ENCODE peak calls at places on chromosomes 3 and 15, in four cellular contexts. F, R, H and Z are unnamed samples.

GRCh38 chr3:186275436-186275835 is 86.6 kb downstream of the DGKG start:
- DNase-seq in F (no peak), R (no peak), H (no peak), Z (no peak)

GRCh38 chr3:81218023-81218422 is 543.4 kb downstream of the GBE1 start:
- DNase-seq in F (peak), R (peak), H (peak), Z (peak)

GRCh38 chr15:78000089-78000926 is 77.2 kb downstream of the TBC1D2B start:
- DNase-seq in F (peak), R (peak), H (peak), Z (peak)

GRCh38 chr3:61381745-61382392 is 130.6 kb upstream of the FHIT start:
- DNase-seq in F (peak), R (peak), H (peak), Z (peak)

GRCh38 chr3:185152433-185153169 is at the start of gene C3orf70:
- DNase-seq in F (peak), R (peak), H (peak), Z (peak)

GRCh38 chr15:29024681-29025080 is 138.9 kb downstream of the APBA2 start:
- DNase-seq in F (no peak), R (no peak), H (no peak), Z (no peak)

GRCh38 chr15:94412979-94413741 is 181.8 kb downstream of the MCTP2 start:
- DNase-seq in F (no peak), R (peak), H (peak), Z (peak)

GRCh38 chr3:111717601-111718000 is 122.5 kb upstream of the ZBED2 start:
- DNase-seq in F (peak), R (peak), H (peak), Z (peak)

GRCh38 chr15:57500979-57501576 is 90.6 kb upstream of the MYZAP start:
- DNase-seq in F (no peak), R (peak), H (peak), Z (no peak)

GRCh38 chr15:89143503-89144162 is 55.4 kb downstream of the ABHD2 start:
- DNase-seq in F (peak), R (peak), H (peak), Z (no peak)

GRCh38 chr15:99732711-99733267 is 448 bp downstream of the LYSMD4 start:
- DNase-seq in F (peak), R (peak), H (no peak), Z (peak)

GRCh38 chr15:56074866-56075265 is 81.5 kb upstream of the NEDD4 start:
- DNase-seq in F (no peak), R (no peak), H (no peak), Z (no peak)

GRCh38 chr3:179589143-179589542 is 15.3 kb downstream of the MRPL47 start:
- DNase-seq in F (no peak), R (no peak), H (peak), Z (no peak)

GRCh38 chr15:89728254-89728653 is 22.8 kb downstream of the MESP1 start:
- DNase-seq in F (no peak), R (no peak), H (peak), Z (peak)

GRCh38 chr3:189766416-189766815 is 135.2 kb downstream of the TP63 start:
- DNase-seq in F (no peak), R (peak), H (no peak), Z (peak)

GRCh38 chr15:85766007-85766831 is 28.5 kb downstream of the KLHL25 start:
- DNase-seq in F (no peak), R (no peak), H (peak), Z (peak)

GRCh38 chr3:129025691-129026435 is 24.8 kb downstream of the EFCC1 start:
- DNase-seq in F (peak), R (no peak), H (no peak), Z (no peak)

GRCh38 chr15:89371145-89372044 is 36.8 kb upstream of the POLG start:
- DNase-seq in F (no peak), R (no peak), H (peak), Z (no peak)

GRCh38 chr3:107220538-107220937 is 156.7 kb upstream of the CCDC54 start:
- DNase-seq in F (no peak), R (no peak), H (no peak), Z (no peak)

GRCh38 chr3:42063886-42064285 is 27.3 kb upstream of the TRAK1 start:
- DNase-seq in F (peak), R (no peak), H (peak), Z (no peak)

GRCh38 chr3:124272611-124273151 is 280.8 kb upstream of the ROPN1 start:
- DNase-seq in F (no peak), R (peak), H (no peak), Z (no peak)

GRCh38 chr15:25188551-25189101 is 233.8 kb downstream of the SNRPN start:
- DNase-seq in F (no peak), R (no peak), H (no peak), Z (no peak)

GRCh38 chr3:66138336-66139234 is 82.2 kb upstream of the SLC25A26 start:
- DNase-seq in F (peak), R (peak), H (peak), Z (peak)

GRCh38 chr3:69683076-69683806 is 56.0 kb upstream of the MITF start:
- DNase-seq in F (no peak), R (no peak), H (no peak), Z (no peak)

GRCh38 chr3:165753560-165753959 is 83.7 kb downstream of the BCHE start:
- DNase-seq in F (no peak), R (peak), H (no peak), Z (no peak)

GRCh38 chr15:85035980-85036379 is 54.3 kb downstream of the PDE8A start:
- DNase-seq in F (no peak), R (peak), H (no peak), Z (no peak)

GRCh38 chr15:35545825-35546580 is at the start of gene DPH6:
- DNase-seq in F (peak), R (peak), H (peak), Z (peak)

GRCh38 chr3:172560026-172560425 is 36.8 kb upstream of the TNFSF10 start:
- DNase-seq in F (no peak), R (peak), H (no peak), Z (no peak)

GRCh38 chr3:173584834-173585831 is 187.6 kb downstream of the NLGN1 start:
- DNase-seq in F (peak), R (peak), H (peak), Z (peak)

GRCh38 chr15:69003971-69004370 is 10.5 kb upstream of the NOX5 start:
- DNase-seq in F (no peak), R (no peak), H (no peak), Z (no peak)

GRCh38 chr15:68389936-68390790 is 41.8 kb downstream of the ITGA11 start:
- DNase-seq in F (no peak), R (peak), H (peak), Z (no peak)

GRCh38 chr15:35505152-35505551 is 40.8 kb downstream of the DPH6 start:
- DNase-seq in F (no peak), R (no peak), H (no peak), Z (no peak)

GRCh38 chr3:162142511-162142910 is 645.9 kb downstream of the OTOL1 start:
- DNase-seq in F (no peak), R (peak), H (peak), Z (no peak)

GRCh38 chr15:71136159-71137137 is 21.2 kb downstream of the THSD4 start:
- DNase-seq in F (no peak), R (peak), H (peak), Z (no peak)
- TF ChIP-seq EZH2phosphoT487 in F (no peak), R (no peak), H (no peak), Z (no peak)

DNA sequence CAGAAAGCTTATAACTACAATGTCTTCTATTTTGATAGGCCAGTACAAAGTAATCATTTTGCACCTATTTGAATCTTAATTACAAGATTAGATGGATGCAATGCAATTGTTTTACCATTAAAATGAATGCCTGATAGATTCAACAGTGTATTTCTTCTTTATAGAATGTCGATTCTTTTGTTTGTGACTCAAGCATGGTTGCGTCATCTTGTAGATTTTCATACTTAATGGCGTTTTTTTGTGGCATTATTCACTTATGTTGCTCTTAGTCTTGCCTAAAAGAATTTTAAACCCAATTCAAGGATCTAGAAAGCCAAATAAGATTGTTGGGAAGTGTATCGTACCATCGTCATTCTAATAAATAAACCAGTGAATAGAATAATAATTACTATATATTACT is 21.4 kb downstream of the ZBTB38 start:
- DNase-seq in F (no peak), R (no peak), H (peak), Z (no peak)
- TF ChIP-seq EZH2phosphoT487 in F (no peak), R (no peak), H (no peak), Z (no peak)

GRCh38 chr15:82139823-82140268 is 94.0 kb upstream of the MEX3B start:
- DNase-seq in F (peak), R (peak), H (peak), Z (peak)
- TF ChIP-seq EZH2phosphoT487 in F (no peak), R (no peak), H (no peak), Z (no peak)

GRCh38 chr3:31892500-31892899 is 88.6 kb downstream of the OSBPL10 start:
- DNase-seq in F (no peak), R (no peak), H (no peak), Z (no peak)

GRCh38 chr3:31896026-31896425 is 85.0 kb downstream of the OSBPL10 start:
- DNase-seq in F (no peak), R (no peak), H (no peak), Z (no peak)

GRCh38 chr3:31893174-31893573 is 87.9 kb downstream of the OSBPL10 start:
- DNase-seq in F (no peak), R (no peak), H (peak), Z (no peak)

GRCh38 chr3:31896643-31897433 is 84.2 kb downstream of the OSBPL10 start:
- DNase-seq in F (no peak), R (no peak), H (no peak), Z (no peak)

GRCh38 chr3:31895471-31895870 is 85.6 kb downstream of the OSBPL10 start:
- DNase-seq in F (no peak), R (no peak), H (peak), Z (no peak)
- TF ChIP-seq EZH2phosphoT487 in F (no peak), R (no peak), H (no peak), Z (no peak)